ENCODE peak calls at places on chromosomes 13 and 19, in four cellular contexts. One of them, this sample, is unnamed.

GRCh38 chr13:109476001-109476400 is 310.4 kb downstream of the IRS2 start:
- DNase-seq in HepG2: no peak
- DNase-seq in GM12878: no peak
- DNase-seq in SK-N-SH: no peak
- DNase-seq in this sample: no peak

GRCh38 chr19:18230941-18231734 is 4.9 kb upstream of the PDE4C start:
- DNase-seq in HepG2: no peak
- DNase-seq in GM12878: no peak
- DNase-seq in SK-N-SH: no peak
- DNase-seq in this sample: peak

GRCh38 chr13:70080030-70080429 is 27.6 kb upstream of the ATXN8OS start:
- DNase-seq in HepG2: no peak
- DNase-seq in GM12878: no peak
- DNase-seq in SK-N-SH: peak
- DNase-seq in this sample: no peak

GRCh38 chr13:77740931-77741586 is 43.6 kb downstream of the SLAIN1 start:
- DNase-seq in HepG2: no peak
- DNase-seq in GM12878: no peak
- DNase-seq in SK-N-SH: no peak
- DNase-seq in this sample: no peak

GRCh38 chr19:19597809-19598306 is 20.6 kb downstream of the PBX4 start:
- DNase-seq in HepG2: peak
- DNase-seq in GM12878: peak
- DNase-seq in SK-N-SH: no peak
- DNase-seq in this sample: no peak

GRCh38 chr13:102286326-102286725 is 115.5 kb downstream of the FGF14 start:
- DNase-seq in HepG2: peak
- DNase-seq in GM12878: no peak
- DNase-seq in SK-N-SH: no peak
- DNase-seq in this sample: peak

GRCh38 chr13:99655351-99656091 is 154.2 kb downstream of the TM9SF2 start:
- DNase-seq in HepG2: peak
- DNase-seq in GM12878: no peak
- DNase-seq in SK-N-SH: no peak
- DNase-seq in this sample: peak

GRCh38 chr19:51194527-51195315 is 30.2 kb upstream of the CD33 start:
- DNase-seq in HepG2: no peak
- DNase-seq in GM12878: peak
- DNase-seq in SK-N-SH: no peak
- DNase-seq in this sample: no peak

GRCh38 chr19:8334458-8335342 is 8.4 kb downstream of the KANK3 start:
- DNase-seq in HepG2: peak
- DNase-seq in GM12878: no peak
- DNase-seq in SK-N-SH: peak
- DNase-seq in this sample: peak

GRCh38 chr19:1580382-1580781 is 12.3 kb upstream of the MEX3D start:
- DNase-seq in HepG2: no peak
- DNase-seq in GM12878: no peak
- DNase-seq in SK-N-SH: no peak
- DNase-seq in this sample: no peak

GRCh38 chr13:103046676-103047075 is 19.5 kb downstream of the SLC10A2 start:
- DNase-seq in HepG2: no peak
- DNase-seq in GM12878: no peak
- DNase-seq in SK-N-SH: no peak
- DNase-seq in this sample: no peak

GRCh38 chr19:19459707-19460251 is 54.3 kb downstream of the GATAD2A start:
- DNase-seq in HepG2: no peak
- DNase-seq in GM12878: no peak
- DNase-seq in SK-N-SH: no peak
- DNase-seq in this sample: no peak

GRCh38 chr19:31350693-31351211 is 1.5 kb upstream of the TSHZ3 start:
- DNase-seq in HepG2: no peak
- DNase-seq in GM12878: no peak
- DNase-seq in SK-N-SH: peak
- DNase-seq in this sample: peak

GRCh38 chr13:35744566-35745203 is 268.2 kb upstream of the MAB21L1 start:
- DNase-seq in HepG2: no peak
- DNase-seq in GM12878: no peak
- DNase-seq in SK-N-SH: no peak
- DNase-seq in this sample: no peak

GRCh38 chr19:3897936-3898335 is 17.5 kb downstream of the ATCAY start:
- DNase-seq in HepG2: no peak
- DNase-seq in GM12878: no peak
- DNase-seq in SK-N-SH: no peak
- DNase-seq in this sample: no peak

GRCh38 chr13:77811981-77812380 is 106.7 kb downstream of the EDNRB start:
- DNase-seq in HepG2: no peak
- DNase-seq in GM12878: no peak
- DNase-seq in SK-N-SH: no peak
- DNase-seq in this sample: no peak

GRCh38 chr19:48569814-48570213 is 17.8 kb downstream of the SULT2B1 start:
- DNase-seq in HepG2: no peak
- DNase-seq in GM12878: no peak
- DNase-seq in SK-N-SH: no peak
- DNase-seq in this sample: no peak

GRCh38 chr13:33624253-33624652 is 193.7 kb upstream of the RFC3 start:
- DNase-seq in HepG2: no peak
- DNase-seq in GM12878: no peak
- DNase-seq in SK-N-SH: no peak
- DNase-seq in this sample: no peak

GRCh38 chr13:98315466-98315865 is 138.4 kb upstream of the RNF113B start:
- DNase-seq in HepG2: no peak
- DNase-seq in GM12878: no peak
- DNase-seq in SK-N-SH: no peak
- DNase-seq in this sample: no peak

GRCh38 chr13:44648392-44649117 is 72.4 kb upstream of the TSC22D1 start:
- DNase-seq in HepG2: peak
- DNase-seq in GM12878: no peak
- DNase-seq in SK-N-SH: peak
- DNase-seq in this sample: no peak

GRCh38 chr19:47026889-47027288 is 7.3 kb downstream of the NPAS1 start:
- DNase-seq in HepG2: no peak
- DNase-seq in GM12878: no peak
- DNase-seq in SK-N-SH: peak
- DNase-seq in this sample: no peak

GRCh38 chr19:7063764-7064418 is 5.4 kb upstream of the MBD3L3 start:
- DNase-seq in HepG2: no peak
- DNase-seq in GM12878: no peak
- DNase-seq in SK-N-SH: no peak
- DNase-seq in this sample: no peak
- TF ChIP-seq USF2 in HepG2: no peak
- TF ChIP-seq USF2 in GM12878: no peak
- TF ChIP-seq USF2 in SK-N-SH: no peak
- TF ChIP-seq USF2 in this sample: no peak

GRCh38 chr13:75639426-75639825 is 3.3 kb downstream of the LMO7 start:
- DNase-seq in HepG2: no peak
- DNase-seq in GM12878: peak
- DNase-seq in SK-N-SH: no peak
- DNase-seq in this sample: no peak
- H3K4me3 ChIP-seq in HepG2: no peak
- H3K4me3 ChIP-seq in GM12878: no peak
- H3K4me3 ChIP-seq in SK-N-SH: peak
- H3K4me3 ChIP-seq in this sample: no peak

GRCh38 chr13:51243832-51244231 is 21.6 kb downstream of the FAM124A start:
- DNase-seq in HepG2: no peak
- DNase-seq in GM12878: no peak
- DNase-seq in SK-N-SH: no peak
- DNase-seq in this sample: no peak

GRCh38 chr13:51243227-51243626 is 21.0 kb downstream of the FAM124A start:
- DNase-seq in HepG2: no peak
- DNase-seq in GM12878: no peak
- DNase-seq in SK-N-SH: no peak
- DNase-seq in this sample: no peak

GRCh38 chr13:51240178-51240577 is 18.0 kb downstream of the FAM124A start:
- DNase-seq in HepG2: no peak
- DNase-seq in GM12878: no peak
- DNase-seq in SK-N-SH: no peak
- DNase-seq in this sample: no peak

GRCh38 chr13:51241720-51242119 is 19.5 kb downstream of the FAM124A start:
- DNase-seq in HepG2: no peak
- DNase-seq in GM12878: no peak
- DNase-seq in SK-N-SH: no peak
- DNase-seq in this sample: no peak

DNA sequence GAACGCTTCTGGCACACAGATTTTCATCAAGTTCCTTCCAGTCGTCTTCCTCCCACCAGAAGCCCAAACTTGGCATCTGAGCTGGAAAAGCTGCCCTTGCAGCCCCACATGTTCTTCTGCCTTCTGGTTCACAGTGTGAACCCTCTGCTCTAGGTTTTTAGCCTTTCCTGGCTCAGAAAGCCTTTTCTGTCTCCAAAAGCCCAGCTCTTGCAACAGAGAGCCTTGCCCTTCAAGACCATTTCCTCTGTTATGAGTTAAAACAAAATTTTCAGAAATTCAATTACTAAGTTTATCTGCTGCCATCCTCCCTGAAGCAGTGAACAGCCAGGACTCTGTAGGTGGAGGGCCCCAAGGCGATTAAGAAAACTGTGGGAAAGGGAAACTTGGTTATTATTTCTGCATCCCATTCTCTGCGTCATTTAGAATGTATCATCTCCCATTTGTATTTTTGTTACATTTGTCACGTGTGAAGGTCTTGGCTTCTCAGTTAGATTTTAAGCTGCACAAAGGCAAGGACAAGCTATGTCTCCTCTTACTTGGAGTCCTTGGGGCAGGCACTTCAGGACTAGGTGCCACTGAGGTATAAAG is 18.8 kb downstream of the FAM124A start:
- DNase-seq in HepG2: no peak
- DNase-seq in GM12878: no peak
- DNase-seq in SK-N-SH: no peak
- DNase-seq in this sample: no peak
- TF ChIP-seq PBX3 in HepG2: no peak
- TF ChIP-seq PBX3 in GM12878: no peak
- TF ChIP-seq PBX3 in SK-N-SH: no peak
- TF ChIP-seq PBX3 in this sample: no peak

DNA sequence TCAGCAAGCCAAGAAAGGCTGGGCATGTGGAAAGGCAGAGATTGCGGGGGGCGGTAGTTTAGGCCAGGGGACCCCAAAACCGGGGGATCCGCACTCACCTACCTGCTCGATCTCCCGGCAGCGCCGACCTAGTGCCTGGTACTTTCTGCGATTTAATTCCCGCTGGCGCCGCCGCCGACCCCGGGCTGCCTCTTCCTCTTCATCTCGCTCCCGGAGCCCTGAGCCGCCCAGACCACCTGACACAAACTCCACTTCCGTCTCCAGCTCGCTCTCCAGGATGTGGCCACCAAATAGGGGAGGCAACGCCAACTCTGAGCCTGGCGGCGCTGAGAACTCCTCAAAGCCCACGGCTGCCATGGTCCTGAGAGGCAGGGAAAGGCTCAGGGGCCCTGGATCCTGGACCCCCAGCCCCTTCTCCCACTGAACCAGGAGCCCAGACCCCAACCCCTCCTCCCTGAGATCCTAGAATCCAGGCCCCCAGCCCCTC is 1.1 kb downstream of the TFPT start:
- DNase-seq in HepG2: no peak
- DNase-seq in GM12878: no peak
- DNase-seq in SK-N-SH: peak
- DNase-seq in this sample: no peak
- TF ChIP-seq USF2 in HepG2: no peak
- TF ChIP-seq USF2 in GM12878: no peak
- TF ChIP-seq USF2 in SK-N-SH: no peak
- TF ChIP-seq USF2 in this sample: no peak

DNA sequence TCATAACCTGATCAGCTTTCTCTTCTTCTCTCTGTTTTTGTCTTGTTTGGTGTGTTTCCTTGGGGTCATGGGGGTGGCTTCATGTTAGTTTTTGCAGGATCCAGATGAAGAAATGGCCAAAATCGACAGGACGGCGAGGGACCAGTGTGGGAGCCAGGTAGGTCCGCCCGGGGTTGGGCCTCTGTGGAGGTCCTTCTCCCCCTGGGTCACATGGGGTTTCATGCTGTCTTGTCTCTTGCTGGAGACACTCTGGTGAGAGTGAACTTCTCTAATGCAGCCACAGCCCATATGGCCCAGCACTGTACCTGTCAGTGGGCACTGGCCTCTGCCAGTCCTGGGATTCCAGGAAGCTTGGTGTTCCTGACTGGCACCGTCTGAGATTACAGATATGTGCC is 1.1 kb downstream of the CCNE1 start:
- DNase-seq in HepG2: no peak
- DNase-seq in GM12878: no peak
- DNase-seq in SK-N-SH: no peak
- DNase-seq in this sample: no peak
- H3K4me3 ChIP-seq in HepG2: peak
- H3K4me3 ChIP-seq in GM12878: peak
- H3K4me3 ChIP-seq in SK-N-SH: peak
- H3K4me3 ChIP-seq in this sample: peak

GRCh38 chr13:113457510-113457909 is 4.2 kb upstream of the ADPRHL1 start:
- DNase-seq in HepG2: no peak
- DNase-seq in GM12878: no peak
- DNase-seq in SK-N-SH: no peak
- DNase-seq in this sample: no peak
- TF ChIP-seq PBX3 in HepG2: no peak
- TF ChIP-seq PBX3 in GM12878: no peak
- TF ChIP-seq PBX3 in SK-N-SH: no peak
- TF ChIP-seq PBX3 in this sample: no peak

GRCh38 chr13:25111557-25111956 is 15.6 kb downstream of the PABPC3 start:
- DNase-seq in HepG2: no peak
- DNase-seq in GM12878: no peak
- DNase-seq in SK-N-SH: no peak
- DNase-seq in this sample: no peak
- TF ChIP-seq USF2 in HepG2: no peak
- TF ChIP-seq USF2 in GM12878: no peak
- TF ChIP-seq USF2 in SK-N-SH: no peak
- TF ChIP-seq USF2 in this sample: no peak

GRCh38 chr19:33394723-33395560 is 21.4 kb downstream of the CEBPG start:
- DNase-seq in HepG2: no peak
- DNase-seq in GM12878: no peak
- DNase-seq in SK-N-SH: peak
- DNase-seq in this sample: no peak

GRCh38 chr19:33392341-33393285 is 19.1 kb downstream of the CEBPG start:
- DNase-seq in HepG2: peak
- DNase-seq in GM12878: no peak
- DNase-seq in SK-N-SH: peak
- DNase-seq in this sample: no peak

GRCh38 chr19:33395561-33396550 is 22.3 kb downstream of the CEBPG start:
- DNase-seq in HepG2: no peak
- DNase-seq in GM12878: no peak
- DNase-seq in SK-N-SH: peak
- DNase-seq in this sample: no peak

GRCh38 chr19:33393286-33394005 is 19.9 kb downstream of the CEBPG start:
- DNase-seq in HepG2: peak
- DNase-seq in GM12878: no peak
- DNase-seq in SK-N-SH: peak
- DNase-seq in this sample: no peak

GRCh38 chr19:33394006-33394722 is 20.7 kb downstream of the CEBPG start:
- DNase-seq in HepG2: peak
- DNase-seq in GM12878: no peak
- DNase-seq in SK-N-SH: no peak
- DNase-seq in this sample: no peak
- H3K4me3 ChIP-seq in HepG2: peak
- H3K4me3 ChIP-seq in GM12878: no peak
- H3K4me3 ChIP-seq in SK-N-SH: no peak
- H3K4me3 ChIP-seq in this sample: no peak